ENCODE peak calls at places on chromosomes 12 and 14, in seven cellular contexts. H is retina; W is stimulated activated CD4-positive, alpha-beta T cell treated with anti-CD3 and anti-CD28 coated beads, Interleukin-12 subunit alpha, Interleukin-12 subunit beta, amount 100 ng/mL, for 4 hours; D is stimulated activated CD8-positive, alpha-beta memory T cell treated with anti-CD3 and anti-CD28 coated beads, Interleukin-15, amount 100 ng/mL, for 4 hours; F is glomerular endothelial cell; K is mesothelial cell of epicardium; C is sciatic nerve. I is an unnamed sample.

GRCh38 chr12:108302471-108303311 is 36.4 kb downstream of the CMKLR1 start:
- DNase-seq in H (no peak), W (no peak), D (no peak), F (no peak), K (no peak), C (peak), I (no peak)

GRCh38 chr12:122051231-122051876 is 27.2 kb upstream of the MLXIP start:
- DNase-seq in H (no peak), W (no peak), D (no peak), F (no peak), K (no peak), C (no peak), I (no peak)

GRCh38 chr14:94180655-94181271 is 6.6 kb downstream of the PPP4R4 start:
- DNase-seq in H (peak), W (no peak), D (no peak), F (peak), K (no peak), C (no peak), I (no peak)

GRCh38 chr12:26250801-26251200 is 55.4 kb downstream of the SSPN start:
- DNase-seq in H (no peak), W (no peak), D (no peak), F (no peak), K (no peak), C (no peak), I (no peak)

GRCh38 chr12:26719852-26720251 is 113.1 kb downstream of the ITPR2 start:
- DNase-seq in H (no peak), W (no peak), D (no peak), F (no peak), K (no peak), C (no peak), I (no peak)

GRCh38 chr14:83463500-83464098 is 1929.9 kb upstream of the SEL1L start:
- DNase-seq in H (peak), W (no peak), D (no peak), F (peak), K (no peak), C (no peak), I (no peak)

GRCh38 chr12:130162267-130162666 is at the start of gene FZD10:
- DNase-seq in H (peak), W (peak), D (no peak), F (no peak), K (no peak), C (peak), I (peak)

GRCh38 chr12:105481906-105482305 is 151.4 kb downstream of the C12orf75 start:
- DNase-seq in H (no peak), W (no peak), D (no peak), F (no peak), K (no peak), C (no peak), I (no peak)

GRCh38 chr14:92960706-92961566 is 38.0 kb downstream of the CHGA start:
- DNase-seq in H (no peak), W (no peak), D (no peak), F (no peak), K (no peak), C (no peak), I (no peak)

GRCh38 chr14:22981090-22982012 is 1.0 kb downstream of the AJUBA start:
- DNase-seq in H (peak), W (peak), D (no peak), F (no peak), K (peak), C (no peak), I (no peak)

GRCh38 chr12:117134059-117134458 is 34.8 kb upstream of the TESC start:
- DNase-seq in H (no peak), W (peak), D (peak), F (no peak), K (no peak), C (no peak), I (no peak)

GRCh38 chr14:106276326-106277267 is 750.2 kb downstream of the TMEM121 start:
- DNase-seq in H (no peak), W (no peak), D (no peak), F (no peak), K (no peak), C (no peak), I (no peak)

GRCh38 chr14:40447032-40447431 is 1014.8 kb upstream of the FBXO33 start:
- DNase-seq in H (peak), W (no peak), D (no peak), F (no peak), K (no peak), C (no peak), I (no peak)

GRCh38 chr12:117053597-117054201 is 45.5 kb downstream of the TESC start:
- DNase-seq in H (no peak), W (no peak), D (no peak), F (no peak), K (no peak), C (no peak), I (no peak)

GRCh38 chr12:113097716-113098427 is 37.7 kb downstream of the RASAL1 start:
- DNase-seq in H (peak), W (no peak), D (no peak), F (no peak), K (no peak), C (peak), I (no peak)

GRCh38 chr12:122753213-122753571 is 568 bp downstream of the DENR start:
- DNase-seq in H (no peak), W (no peak), D (no peak), F (no peak), K (no peak), C (no peak), I (no peak)

GRCh38 chr12:85775071-85775470 is 61.1 kb downstream of the RASSF9 start:
- DNase-seq in H (no peak), W (no peak), D (no peak), F (no peak), K (no peak), C (no peak), I (no peak)

GRCh38 chr12:795305-795704 is 42.9 kb downstream of the WNK1 start:
- DNase-seq in H (no peak), W (peak), D (peak), F (no peak), K (no peak), C (no peak), I (no peak)

GRCh38 chr14:100396266-100396795 is 73.2 kb downstream of the SLC25A47 start:
- DNase-seq in H (peak), W (no peak), D (no peak), F (no peak), K (no peak), C (no peak), I (no peak)

GRCh38 chr12:30437044-30437443 is 258.6 kb downstream of the IPO8 start:
- DNase-seq in H (no peak), W (no peak), D (no peak), F (no peak), K (no peak), C (no peak), I (no peak)

GRCh38 chr12:113407931-113408585 is 4.4 kb upstream of the SDS start:
- DNase-seq in H (no peak), W (no peak), D (no peak), F (no peak), K (no peak), C (no peak), I (no peak)

GRCh38 chr14:100078997-100079561 is 13.9 kb downstream of the EVL start:
- DNase-seq in H (no peak), W (peak), D (peak), F (no peak), K (no peak), C (no peak), I (no peak)

GRCh38 chr14:99081156-99081765 is 190.7 kb downstream of the BCL11B start:
- DNase-seq in H (no peak), W (no peak), D (no peak), F (no peak), K (no peak), C (no peak), I (no peak)

GRCh38 chr14:65421201-65421981 is 8.9 kb downstream of the FUT8 start:
- DNase-seq in H (no peak), W (no peak), D (no peak), F (no peak), K (no peak), C (no peak), I (no peak)

GRCh38 chr12:57830393-57830792 is 11.9 kb upstream of the AVIL start:
- DNase-seq in H (no peak), W (no peak), D (no peak), F (no peak), K (no peak), C (no peak), I (no peak)

GRCh38 chr12:106019130-106019529 is 119.6 kb downstream of the NUAK1 start:
- DNase-seq in H (no peak), W (no peak), D (no peak), F (no peak), K (no peak), C (no peak), I (no peak)

GRCh38 chr12:122021822-122022392 is at the start of gene BCL7A:
- DNase-seq in H (peak), W (peak), D (peak), F (no peak), K (peak), C (peak), I (no peak)

GRCh38 chr12:30019386-30020140 is 235.8 kb upstream of the TMTC1 start:
- DNase-seq in H (no peak), W (no peak), D (no peak), F (no peak), K (no peak), C (no peak), I (no peak)

GRCh38 chr12:94261119-94261518 is 112.7 kb downstream of the PLXNC1 start:
- DNase-seq in H (peak), W (no peak), D (no peak), F (no peak), K (no peak), C (no peak), I (no peak)

GRCh38 chr12:48978741-48979601 is 849 bp downstream of the WNT1 start:
- DNase-seq in H (peak), W (no peak), D (no peak), F (no peak), K (no peak), C (no peak), I (no peak)

GRCh38 chr12:124168016-124168415 is 126.9 kb upstream of the RFLNA start:
- DNase-seq in H (no peak), W (no peak), D (no peak), F (no peak), K (no peak), C (no peak), I (no peak)